ENCODE peak calls at places on chromosomes 3 and 15, in nine cellular contexts. Q is psoas muscle, J is AG04449, I is kidney epithelial cell, F is cardiac fibroblast, A is astrocyte of the cerebellum, K is Calu3, M is WTC11, V is MCF 10A. T is an unnamed sample.

GRCh38 chr3:52043750-52044149 is 12.6 kb downstream of the DUSP7 start:
- DNase-seq in K (no peak), Q (no peak), A (no peak), V (no peak), I (no peak), F (no peak), M (no peak), J (no peak), T (no peak)

GRCh38 chr3:11288021-11288491 is 15.9 kb downstream of the ATG7 start:
- DNase-seq in I (no peak), F (peak; percentile 50), J (no peak), K (no peak), A (no peak), Q (no peak), V (no peak), M (no peak), T (no peak)

GRCh38 chr15:100348578-100348977 is 6.8 kb upstream of the ADAMTS17 start:
- DNase-seq in Q (no peak), M (no peak), I (no peak), A (no peak), V (peak; percentile 18), K (peak; percentile 23), F (no peak), J (no peak), T (no peak)

GRCh38 chr3:137709011-137709601 is 55.0 kb upstream of the SOX14 start:
- DNase-seq in J (no peak), A (no peak), F (no peak), K (peak; percentile 52), I (no peak), V (peak; percentile 46), Q (no peak), M (peak; percentile 42), T (no peak)

GRCh38 chr15:40906101-40906946 is 12.1 kb downstream of the VPS18 start:
- DNase-seq in J (peak; percentile 65), I (peak; percentile 77), M (peak; percentile 95), V (peak; percentile 97), F (peak; percentile 97), Q (peak; percentile 94), A (peak; percentile 94), K (peak; percentile 88), T (peak; percentile 96)

GRCh38 chr3:30836141-30836540 is 58.3 kb downstream of the GADL1 start:
- DNase-seq in Q (no peak), V (no peak), I (no peak), K (no peak), M (no peak), A (no peak), F (no peak), J (no peak), T (no peak)

GRCh38 chr15:51398676-51399075 is 57.2 kb downstream of the GLDN start:
- DNase-seq in F (no peak), M (no peak), I (no peak), Q (no peak), V (no peak), K (no peak), J (no peak), A (no peak), T (no peak)

GRCh38 chr3:190048831-190049541 is 71.7 kb downstream of the P3H2 start:
- DNase-seq in M (no peak), I (peak; percentile 34), K (no peak), V (peak; percentile 49), Q (no peak), A (peak; percentile 62), J (no peak), F (peak; percentile 75), T (no peak)

GRCh38 chr3:134059680-134060560 is 30.2 kb upstream of the SLCO2A1 start:
- DNase-seq in F (no peak), J (no peak), I (no peak), K (no peak), A (peak; percentile 6), V (peak; percentile 27), M (no peak), Q (no peak), T (no peak)

GRCh38 chr3:185460283-185460682 is 38.6 kb downstream of the TMEM41A start:
- DNase-seq in K (no peak), Q (no peak), V (no peak), M (no peak), A (no peak), I (no peak), J (no peak), F (no peak), T (no peak)

GRCh38 chr3:122066331-122067213 is 11.4 kb downstream of the CD86 start:
- DNase-seq in F (no peak), J (no peak), V (peak; percentile 5), M (no peak), I (no peak), Q (no peak), K (no peak), A (no peak), T (no peak)

GRCh38 chr3:120040813-120041377 is 53.4 kb downstream of the GSK3B start:
- DNase-seq in A (no peak), M (no peak), F (no peak), K (no peak), J (no peak), I (no peak), Q (no peak), V (no peak), T (no peak)

DNA sequence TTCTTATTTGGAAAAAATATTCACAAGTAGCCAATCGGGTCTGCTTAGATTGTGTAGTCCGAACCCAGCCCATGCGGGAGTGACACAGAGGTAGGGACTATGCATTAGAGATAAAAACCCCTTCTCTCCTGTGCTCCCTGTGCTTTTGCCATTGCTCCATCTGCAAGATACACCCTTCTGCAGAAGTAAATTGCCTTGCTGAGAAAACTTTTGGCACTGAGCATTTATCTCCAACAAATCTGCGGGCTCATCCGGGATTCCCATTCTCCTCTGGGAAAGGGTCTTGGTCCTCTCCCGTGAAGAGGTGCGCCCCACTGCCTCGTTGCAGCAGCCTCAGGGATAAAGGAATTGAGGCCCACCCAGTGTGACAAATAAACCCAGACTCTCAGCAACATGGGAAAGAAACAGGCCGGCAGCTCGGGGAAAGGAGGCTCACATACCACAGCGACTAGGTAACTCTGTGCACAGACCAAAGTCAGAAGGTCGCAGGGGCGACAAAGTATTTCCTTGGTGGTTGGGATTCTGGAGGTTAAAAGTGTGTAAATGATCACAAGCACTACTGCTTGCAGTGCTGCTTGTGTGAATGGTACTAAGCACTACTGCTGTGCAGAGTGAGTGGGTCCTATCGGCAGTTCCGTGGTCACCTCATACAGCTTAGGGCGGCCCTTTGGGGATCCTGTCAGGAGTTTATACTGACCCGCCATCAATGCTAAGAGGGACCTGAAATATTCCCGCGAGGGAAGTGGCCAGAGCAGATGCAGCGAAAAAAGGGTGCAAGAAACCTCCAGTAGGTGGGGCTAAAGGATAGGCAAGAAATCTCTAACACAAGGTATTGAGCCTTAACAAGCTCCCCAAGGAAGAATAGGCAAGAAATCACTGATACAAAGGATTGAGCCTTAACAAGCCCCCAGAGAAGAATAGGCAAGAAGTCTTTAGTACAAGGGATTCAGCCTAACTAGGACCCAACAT is 54.3 kb downstream of the GSK3B start:
- DNase-seq in M (peak; percentile 47), I (no peak), A (no peak), F (peak; percentile 8), K (no peak), J (no peak), Q (no peak), V (peak; percentile 5), T (no peak)
- TF ChIP-seq CTCF in M (peak; percentile 59), I (no peak), A (no peak), F (no peak), K (no peak), J (no peak), Q (no peak), V (no peak), T (no peak)

DNA sequence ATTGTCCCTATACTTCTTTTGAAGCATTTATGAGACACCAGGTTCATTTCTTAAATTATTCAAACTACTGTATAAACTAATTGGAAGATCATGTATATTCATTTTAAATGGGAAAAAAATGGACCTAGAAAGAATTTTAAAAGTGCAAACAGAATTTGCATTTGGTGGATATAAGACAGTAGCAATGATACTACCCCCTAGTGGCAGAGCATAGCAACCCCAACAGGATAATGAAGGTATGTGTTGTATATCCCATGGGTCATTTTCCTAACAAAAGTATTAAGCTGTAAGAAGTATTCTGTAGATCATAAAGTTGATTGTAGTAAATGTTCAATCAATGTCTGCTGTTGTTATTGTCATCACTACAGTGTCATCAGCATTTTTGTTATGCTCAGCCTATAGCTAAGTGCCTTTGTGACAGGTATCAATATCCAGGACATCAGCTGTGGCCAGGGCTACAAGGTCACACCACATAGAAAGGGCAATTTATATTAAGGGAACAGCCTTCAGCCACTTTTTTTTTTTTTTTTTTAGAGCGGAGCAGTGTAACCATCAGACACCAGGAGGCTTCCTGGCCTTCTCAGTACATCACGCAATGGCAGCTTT is 175.8 kb downstream of the FOXB1 start:
- DNase-seq in I (no peak), V (peak; percentile 58), K (peak; percentile 58), A (peak; percentile 40), J (peak; percentile 9), M (no peak), Q (no peak), F (peak; percentile 74), T (peak; percentile 66)
- TF ChIP-seq CTCF in I (peak; percentile 84), V (peak; percentile 69), K (peak; percentile 66), A (peak; percentile 75), J (peak; percentile 68), M (peak; percentile 70), Q (peak; percentile 74), F (peak; percentile 86), T (peak; percentile 51)

DNA sequence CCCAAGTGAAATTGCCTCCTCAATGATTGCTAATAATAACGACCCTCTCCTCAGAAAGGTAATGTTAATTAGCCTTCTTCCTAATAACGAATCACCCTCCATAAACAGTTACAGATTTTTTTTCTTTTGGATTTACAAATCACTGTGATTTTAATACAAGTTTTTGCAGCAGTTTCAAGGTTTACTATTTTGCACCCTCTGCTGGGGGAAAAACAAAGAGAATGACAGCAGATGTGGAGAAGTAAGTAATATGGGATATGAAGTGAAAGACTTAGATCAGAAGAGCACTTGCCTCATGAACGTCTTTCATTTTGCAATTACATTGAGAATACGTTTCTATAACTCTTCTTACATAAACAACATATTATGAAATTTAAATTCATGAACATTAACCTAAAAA is 16.1 kb upstream of the CNTN3 start:
- DNase-seq in M (no peak), F (peak; percentile 47), K (no peak), A (peak; percentile 8), I (no peak), Q (no peak), V (peak; percentile 42), J (no peak), T (no peak)
- TF ChIP-seq CTCF in M (no peak), F (peak; percentile 35), K (no peak), A (no peak), I (peak; percentile 13), Q (no peak), V (no peak), J (peak; percentile 41), T (no peak)

DNA sequence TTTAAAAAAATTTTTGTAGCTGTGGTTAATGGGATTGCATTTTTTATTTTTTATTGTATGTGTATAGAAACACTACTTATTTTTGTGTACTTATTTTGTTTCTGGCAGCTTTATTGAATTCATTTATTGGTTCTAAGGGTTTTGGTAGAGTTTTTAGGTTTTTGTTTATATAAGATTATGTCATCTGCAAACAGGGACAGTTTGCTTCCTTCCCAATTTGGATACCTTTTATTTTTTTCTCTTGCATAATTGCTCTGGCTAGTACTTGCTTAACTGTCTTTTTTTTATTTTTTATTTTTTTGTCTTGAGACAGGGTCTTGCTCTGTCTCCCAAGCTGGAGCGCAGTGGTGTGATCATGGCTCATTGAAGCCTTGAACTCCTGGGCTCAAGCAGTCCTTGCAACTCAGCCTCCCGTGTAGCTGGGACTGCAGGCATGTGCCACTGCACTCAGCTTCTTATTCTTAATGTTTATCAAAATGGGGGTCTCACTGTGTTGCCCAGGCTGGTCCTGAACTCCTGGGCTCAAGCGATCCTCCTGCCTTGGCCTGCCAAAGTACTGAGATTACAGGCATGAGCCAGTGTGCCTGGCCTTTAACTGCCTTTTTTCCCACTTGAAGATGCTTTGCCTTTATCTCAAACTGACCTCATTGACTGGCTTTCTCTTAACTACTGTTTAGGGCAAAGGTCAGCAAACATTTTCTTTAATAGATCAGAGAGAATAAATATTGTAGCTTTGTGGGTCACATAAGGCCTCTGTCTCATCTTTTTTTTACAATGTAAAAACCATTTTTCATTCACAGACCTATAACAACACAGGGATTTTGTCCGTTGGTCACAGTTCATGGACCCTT is 8.6 kb downstream of the TFG start:
- DNase-seq in M (no peak), J (no peak), Q (no peak), K (no peak), F (no peak), V (no peak), I (no peak), A (no peak), T (no peak)
- TF ChIP-seq CTCF in M (no peak), J (no peak), Q (no peak), K (no peak), F (no peak), V (no peak), I (no peak), A (no peak), T (no peak)

T was measured in mucosa of descending colon.